ENCODE peak calls at places on chromosome 2, in four cellular contexts. G is AG20443; Y is CD14-positive monocyte; A is stimulated activated effector memory CD8-positive, alpha-beta T cell treated with anti-CD3 and anti-CD28 coated beads, Interleukin-12 subunit alpha, Interleukin-12 subunit beta, amount 100 ng/mL, for 72 hours. O is an unnamed sample.

GRCh38 chr2:191421950-191422349 is 176.7 kb downstream of the MYO1B start:
- DNase-seq in Y (no peak), G (no peak), A (no peak), O (no peak)

GRCh38 chr2:33013684-33014110 is 66.9 kb downstream of the LTBP1 start:
- DNase-seq in G (no peak), A (no peak), Y (no peak), O (no peak)

GRCh38 chr2:22894761-22895160 is 490.2 kb upstream of the KLHL29 start:
- DNase-seq in Y (no peak), G (no peak), A (no peak), O (no peak)

GRCh38 chr2:241410739-241411176 is 54.7 kb downstream of the FARP2 start:
- DNase-seq in Y (no peak), G (no peak), A (no peak), O (no peak)

GRCh38 chr2:206836722-206837121 is 71.3 kb downstream of the FASTKD2 start:
- DNase-seq in G (no peak), Y (no peak), A (no peak), O (no peak)

GRCh38 chr2:231807020-231807419 is 20.8 kb downstream of the COPS7B start:
- DNase-seq in Y (no peak), A (no peak), G (peak; percentile 28), O (peak; percentile 43)

GRCh38 chr2:151632993-151633592 is 101.2 kb downstream of the NEB start:
- DNase-seq in Y (no peak), A (no peak), G (no peak), O (peak; percentile 19)

GRCh38 chr2:170502400-170503135 is 212.6 kb upstream of the SP5 start:
- DNase-seq in G (no peak), Y (no peak), A (no peak), O (no peak)

GRCh38 chr2:139990646-139991335 is 1210.6 kb upstream of the NXPH2 start:
- DNase-seq in A (no peak), Y (no peak), G (no peak), O (no peak)

GRCh38 chr2:46979611-46980010 is 64.0 kb upstream of the MCFD2 start:
- DNase-seq in A (no peak), G (no peak), Y (peak; percentile 89), O (no peak)

GRCh38 chr2:55966431-55967118 is 43.0 kb upstream of the EFEMP1 start:
- DNase-seq in G (peak; percentile 46), Y (no peak), A (no peak), O (peak; percentile 27)

GRCh38 chr2:186535861-186536260 is 49.8 kb downstream of the ZC3H15 start:
- DNase-seq in A (no peak), Y (no peak), G (no peak), O (no peak)

GRCh38 chr2:25323042-25323514 is 18.6 kb downstream of the DNMT3A start:
- DNase-seq in Y (no peak), G (no peak), A (peak; percentile 66), O (peak; percentile 50)

GRCh38 chr2:120316528-120317179 is 29.3 kb upstream of the INHBB start:
- DNase-seq in A (no peak), G (no peak), Y (no peak), O (no peak)

GRCh38 chr2:181917378-181917735 is 25.8 kb downstream of the ITPRID2 start:
- DNase-seq in A (no peak), Y (no peak), G (no peak), O (no peak)